ENCODE peak calls at places on chromosome 14, in six cellular contexts. O, M, S, T, W and U are unnamed samples.

GRCh38 chr14:104367811-104368750 is 211.5 kb upstream of the C14orf180 start:
- DNase-seq in O (no peak), M (no peak), S (no peak), T (no peak), W (no peak), U (no peak)

GRCh38 chr14:104136472-104137296 is 1.7 kb upstream of the KIF26A start:
- DNase-seq in O (no peak), M (no peak), S (peak; percentile 47), T (peak; percentile 47), W (no peak), U (no peak)

GRCh38 chr14:65206448-65207096 is 104.3 kb upstream of the MAX start:
- DNase-seq in O (no peak), M (peak; percentile 86), S (no peak), T (no peak), W (no peak), U (no peak)

GRCh38 chr14:64646103-64646502 is 58.1 kb upstream of the PLEKHG3 start:
- DNase-seq in O (peak; percentile 30), M (peak; percentile 69), S (no peak), T (no peak), W (no peak), U (no peak)

GRCh38 chr14:24123465-24124417 is 6.7 kb upstream of the FITM1 start:
- DNase-seq in O (no peak), M (no peak), S (no peak), T (no peak), W (no peak), U (no peak)

GRCh38 chr14:50541159-50541567 is 8.8 kb upstream of the MAP4K5 start:
- DNase-seq in O (no peak), M (no peak), S (no peak), T (no peak), W (no peak), U (no peak)

GRCh38 chr14:74356892-74357575 is 8.8 kb downstream of the VRTN start:
- DNase-seq in O (no peak), M (no peak), S (no peak), T (no peak), W (no peak), U (no peak)

GRCh38 chr14:75196468-75196867 is 20.1 kb upstream of the TMED10 start:
- DNase-seq in O (peak; percentile 67), M (no peak), S (no peak), T (no peak), W (no peak), U (no peak)

GRCh38 chr14:92937229-92937937 is 14.4 kb downstream of the CHGA start:
- DNase-seq in O (no peak), M (no peak), S (no peak), T (no peak), W (no peak), U (no peak)

GRCh38 chr14:61646366-61647101 is 48.8 kb upstream of the HIF1A start:
- DNase-seq in O (no peak), M (peak; percentile 56), S (no peak), T (no peak), W (no peak), U (no peak)

GRCh38 chr14:96060161-96060933 is 21.2 kb downstream of the C14orf132 start:
- DNase-seq in O (no peak), M (no peak), S (no peak), T (no peak), W (no peak), U (no peak)

GRCh38 chr14:21902561-21903199 is 229.1 kb upstream of the OR4E1 start:
- DNase-seq in O (no peak), M (no peak), S (no peak), T (no peak), W (no peak), U (no peak)

GRCh38 chr14:94120667-94121335 is 8.6 kb downstream of the IFI27L2 start:
- DNase-seq in O (no peak), M (peak; percentile 86), S (no peak), T (no peak), W (no peak), U (no peak)

GRCh38 chr14:90177537-90178189 is 78.7 kb upstream of the PSMC1 start:
- DNase-seq in O (no peak), M (peak; percentile 58), S (no peak), T (no peak), W (no peak), U (no peak)

GRCh38 chr14:78253986-78254385 is 83.8 kb downstream of the NRXN3 start:
- DNase-seq in O (no peak), M (peak; percentile 92), S (no peak), T (no peak), W (no peak), U (no peak)

GRCh38 chr14:75542585-75543091 is 20.4 kb downstream of the BATF start:
- DNase-seq in O (peak; percentile 73), M (peak; percentile 38), S (no peak), T (no peak), W (peak; percentile 85), U (no peak)

GRCh38 chr14:75726326-75726725 is 65.3 kb downstream of the TTLL5 start:
- DNase-seq in O (no peak), M (no peak), S (no peak), T (no peak), W (no peak), U (no peak)

GRCh38 chr14:87283547-87283946 is 709.4 kb downstream of the GALC start:
- DNase-seq in O (no peak), M (no peak), S (no peak), T (no peak), W (no peak), U (no peak)

GRCh38 chr14:37546621-37547447 is 48.2 kb downstream of the FOXA1 start:
- DNase-seq in O (no peak), M (no peak), S (no peak), T (no peak), W (peak; percentile 33), U (no peak)

GRCh38 chr14:37545174-37545573 is 49.9 kb downstream of the FOXA1 start:
- DNase-seq in O (no peak), M (no peak), S (no peak), T (no peak), W (no peak), U (no peak)

GRCh38 chr14:37551119-37551518 is 43.9 kb downstream of the FOXA1 start:
- DNase-seq in O (no peak), M (no peak), S (no peak), T (no peak), W (no peak), U (no peak)

GRCh38 chr14:37553935-37554550 is 41.0 kb downstream of the FOXA1 start:
- DNase-seq in O (no peak), M (no peak), S (no peak), T (no peak), W (no peak), U (no peak)

DNA sequence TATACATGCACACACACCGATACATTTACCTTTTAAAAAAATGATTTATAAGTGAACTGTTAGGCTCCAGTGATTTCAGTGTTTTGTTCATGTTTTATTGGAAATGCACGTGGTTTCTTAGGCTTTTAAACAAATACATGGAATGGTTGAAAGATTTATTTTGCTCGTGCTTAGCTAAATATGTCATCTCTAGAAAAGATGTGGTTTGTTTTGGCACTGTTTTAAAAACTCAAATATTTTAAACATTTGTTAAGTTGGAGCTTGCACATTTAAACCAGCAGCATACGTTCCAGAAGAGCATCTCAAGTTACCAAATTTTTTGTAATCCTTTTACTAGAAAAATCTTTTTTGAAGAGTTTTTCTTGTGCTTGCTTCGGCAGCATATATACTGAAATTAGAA is 44.5 kb downstream of the FOXA1 start:
- DNase-seq in O (no peak), M (peak; percentile 33), S (no peak), T (no peak), W (no peak), U (no peak)
- H3K27ac ChIP-seq in O (no peak overlapping the region), M (no peak overlapping the region), S (no peak overlapping the region), T (no peak overlapping the region), W (no peak overlapping the region), U (no peak overlapping the region)

DNA sequence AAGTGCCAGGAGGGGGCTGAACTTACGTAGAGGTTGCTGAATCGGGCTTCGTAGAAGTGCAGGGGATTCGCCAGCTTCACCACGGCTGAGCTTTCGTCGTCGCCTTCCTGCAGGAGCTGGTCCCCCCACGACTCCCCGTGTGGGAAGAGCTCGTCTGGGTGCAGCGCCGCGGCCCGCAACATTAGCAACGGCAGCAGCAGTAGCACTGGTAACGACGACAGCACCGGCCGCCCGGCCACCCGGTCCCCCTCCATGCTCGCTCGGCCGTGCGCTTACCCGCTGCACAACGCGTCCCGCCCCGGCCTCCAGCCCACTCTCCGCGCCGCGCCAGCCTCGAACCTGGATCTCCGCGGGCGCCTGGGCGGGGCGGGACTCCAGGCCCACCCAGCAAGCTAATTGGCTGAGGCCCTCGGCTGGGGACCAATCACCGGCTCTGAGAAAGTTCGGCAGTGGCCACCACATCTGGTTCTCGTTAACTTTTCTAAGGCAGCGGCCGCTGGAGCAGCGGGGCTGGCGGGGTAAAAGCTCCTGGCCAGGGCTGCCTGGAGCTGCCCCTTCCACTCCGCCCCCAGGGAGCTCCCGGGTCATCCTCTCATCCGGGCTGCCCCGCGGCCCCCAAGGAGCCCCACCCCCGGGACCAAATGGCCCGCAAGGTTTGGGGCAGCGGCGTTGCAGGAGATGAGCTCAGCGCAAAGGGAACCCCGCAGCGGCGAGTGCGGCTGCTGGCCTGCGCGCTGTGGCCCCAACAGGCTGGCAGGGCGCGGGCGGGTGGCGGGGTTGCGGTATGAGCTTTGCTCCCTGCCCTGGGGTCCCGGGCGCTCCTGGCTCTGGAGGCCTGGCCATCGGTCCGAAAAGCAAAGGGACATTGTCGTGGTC is at the start of gene NID2:
- DNase-seq in O (peak; percentile 69), M (peak; percentile 97), S (peak; percentile 23), T (peak; percentile 60), W (peak; percentile 64), U (peak; percentile 26)
- H3K4me3 ChIP-seq in O (peak within 1 kb of the TSS; percentile 31), M (peak within 1 kb of the TSS; percentile 91), S (peak within 1 kb of the TSS; percentile 63), T (peak within 1 kb of the TSS; percentile 54), W (peak within 1 kb of the TSS; percentile 64), U (peak within 1 kb of the TSS; percentile 76)

DNA sequence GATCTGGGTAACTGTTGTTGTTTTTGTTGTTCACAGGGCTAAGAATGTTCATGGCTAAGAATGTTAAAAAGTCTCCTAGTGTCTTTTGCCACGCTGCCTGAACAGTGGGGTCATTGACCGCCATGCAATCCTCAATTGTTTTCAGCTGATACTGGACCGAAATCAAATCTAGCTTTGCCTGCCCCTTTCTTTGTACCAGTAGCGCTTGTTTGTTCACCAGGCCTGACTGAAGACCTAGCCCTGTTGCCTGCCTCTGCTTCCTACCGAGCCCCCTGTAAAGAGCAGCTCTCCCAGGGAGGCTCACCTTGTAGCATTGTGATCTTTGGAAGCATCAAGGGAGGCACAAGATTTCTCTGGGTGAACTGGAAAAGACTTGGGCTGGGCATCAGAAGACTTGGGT is 6.7 kb downstream of the PSEN1 start:
- DNase-seq in O (no peak), M (no peak), S (no peak), T (no peak), W (no peak), U (no peak)
- H3K27ac ChIP-seq in O (no peak overlapping the region), M (no peak overlapping the region), S (no peak overlapping the region), T (no peak overlapping the region), W (no peak overlapping the region), U (peak overlapping the region; percentile 97)

GRCh38 chr14:76768201-76768656 is 7.0 kb downstream of the VASH1 start:
- DNase-seq in O (peak; percentile 76), M (no peak), S (no peak), T (no peak), W (peak; percentile 51), U (no peak)

GRCh38 chr14:76769636-76770292 is 8.5 kb downstream of the VASH1 start:
- DNase-seq in O (no peak), M (no peak), S (no peak), T (no peak), W (peak; percentile 26), U (no peak)

GRCh38 chr14:76770521-76771431 is 9.5 kb downstream of the VASH1 start:
- DNase-seq in O (no peak), M (no peak), S (no peak), T (no peak), W (peak; percentile 23), U (no peak)

GRCh38 chr14:76767681-76768055 is 6.4 kb downstream of the VASH1 start:
- DNase-seq in O (no peak), M (no peak), S (no peak), T (no peak), W (peak; percentile 27), U (no peak)

GRCh38 chr14:76768671-76769500 is 7.6 kb downstream of the VASH1 start:
- DNase-seq in O (no peak), M (no peak), S (no peak), T (no peak), W (peak; percentile 24), U (no peak)
- H3K4me3 ChIP-seq in O (no peak overlapping the region), M (no peak overlapping the region), S (no peak overlapping the region), T (no peak overlapping the region), W (no peak overlapping the region), U (no peak overlapping the region)